ENCODE peak calls at places on chromosome 18, in nine cellular contexts. H, Q, U, A, J, B, F, P and W are unnamed samples.

GRCh38 chr18:79914614-79915160 is 36.8 kb downstream of the SLC66A2 start:
- DNase-seq in H (no peak), Q (no peak), U (no peak), A (no peak), J (no peak), B (no peak), F (no peak), P (no peak), W (no peak)

GRCh38 chr18:45050712-45051639 is 370.3 kb downstream of the SETBP1 start:
- DNase-seq in H (no peak), Q (peak; percentile 6), U (peak; percentile 44), A (no peak), J (no peak), B (no peak), F (peak; percentile 4), P (no peak), W (no peak)

GRCh38 chr18:26298107-26298506 is 71.9 kb downstream of the TAF4B start:
- DNase-seq in H (no peak), Q (no peak), U (no peak), A (no peak), J (no peak), B (no peak), F (no peak), P (no peak), W (no peak)

GRCh38 chr18:73952296-73952946 is 195.2 kb downstream of the FBXO15 start:
- DNase-seq in H (no peak), Q (no peak), U (no peak), A (no peak), J (no peak), B (no peak), F (peak; percentile 75), P (no peak), W (no peak)

GRCh38 chr18:30743033-30743432 is 299.5 kb downstream of the DSC3 start:
- DNase-seq in H (no peak), Q (no peak), U (no peak), A (no peak), J (no peak), B (no peak), F (no peak), P (no peak), W (no peak)

GRCh38 chr18:26335139-26335933 is 109.1 kb downstream of the TAF4B start:
- DNase-seq in H (no peak), Q (no peak), U (no peak), A (no peak), J (no peak), B (no peak), F (no peak), P (no peak), W (no peak)

GRCh38 chr18:30446605-30447004 is 595.9 kb downstream of the DSC3 start:
- DNase-seq in H (no peak), Q (no peak), U (no peak), A (no peak), J (no peak), B (no peak), F (no peak), P (no peak), W (no peak)

GRCh38 chr18:13544953-13545352 is 181.4 kb downstream of the FAM210A start:
- DNase-seq in H (no peak), Q (no peak), U (no peak), A (no peak), J (no peak), B (no peak), F (no peak), P (no peak), W (no peak)

GRCh38 chr18:6807504-6808257 is 78.2 kb downstream of the ARHGAP28 start:
- DNase-seq in H (no peak), Q (no peak), U (no peak), A (no peak), J (no peak), B (no peak), F (no peak), P (no peak), W (no peak)